ENCODE peak calls at places on chromosomes 13 and 19, in seven cellular contexts. X is neural progenitor cell, R is H1, S is HCT116, A is fibroblast of lung, G is PC-3, C is K562. J is an unnamed sample.

GRCh38 chr13:51154029-51154555 is 43.0 kb upstream of the C13orf42 start:
- DNase-seq in X (no peak), S (no peak), R (peak), G (no peak), C (peak), A (peak), J (no peak)

GRCh38 chr19:19591133-19591825 is 27.2 kb downstream of the PBX4 start:
- DNase-seq in C (no peak), X (peak), A (peak), G (peak), S (no peak), R (no peak), J (no peak)

GRCh38 chr13:110361365-110361911 is 54.4 kb downstream of the COL4A2 start:
- DNase-seq in R (no peak), S (no peak), G (no peak), A (peak), X (no peak), C (no peak), J (no peak)

GRCh38 chr19:51139299-51140018 is 2.6 kb upstream of the SIGLEC7 start:
- DNase-seq in X (no peak), A (no peak), C (no peak), R (no peak), S (no peak), G (no peak), J (no peak)

GRCh38 chr19:4694211-4694987 is 24.3 kb upstream of the MYDGF start:
- DNase-seq in X (no peak), S (peak), G (peak), A (peak), C (peak), R (no peak), J (no peak)

GRCh38 chr19:52923782-52924593 is 760 bp upstream of the ZNF888 start:
- DNase-seq in R (peak), X (no peak), G (peak), A (peak), C (peak), S (no peak), J (no peak)

GRCh38 chr19:3361384-3362216 is 4.8 kb upstream of the NFIC start:
- DNase-seq in R (no peak), S (no peak), A (no peak), G (no peak), C (peak), X (no peak), J (no peak)

GRCh38 chr19:7507884-7508283 is 8.0 kb upstream of the ZNF358 start:
- DNase-seq in A (peak), G (peak), X (peak), R (peak), S (peak), C (peak), J (no peak)

GRCh38 chr19:51090471-51090870 is 7.8 kb upstream of the KLK14 start:
- DNase-seq in S (no peak), A (peak), R (no peak), X (no peak), G (peak), C (no peak), J (no peak)

GRCh38 chr19:13037161-13037560 is 41.9 kb downstream of the NFIX start:
- DNase-seq in C (no peak), G (peak), R (no peak), X (no peak), S (no peak), A (peak), J (no peak)

GRCh38 chr19:7679017-7679720 is 1.5 kb upstream of the TRAPPC5 start:
- DNase-seq in G (peak), R (no peak), A (no peak), C (no peak), S (no peak), X (no peak), J (peak)

GRCh38 chr13:20637811-20638210 is 65.7 kb upstream of the IL17D start:
- DNase-seq in X (no peak), A (no peak), R (no peak), S (no peak), G (no peak), C (no peak), J (no peak)

GRCh38 chr19:7772752-7773291 is 9.8 kb downstream of the CLEC4M start:
- DNase-seq in S (no peak), C (no peak), A (peak), R (no peak), G (no peak), X (no peak), J (no peak)

GRCh38 chr19:49436381-49437017 is 4.8 kb downstream of the SLC17A7 start:
- DNase-seq in X (peak), G (no peak), R (peak), S (no peak), C (peak), A (no peak), J (peak)

GRCh38 chr19:49440439-49441209 is 703 bp downstream of the SLC17A7 start:
- DNase-seq in R (no peak), X (no peak), G (no peak), A (no peak), S (no peak), C (no peak), J (no peak)

GRCh38 chr19:49439841-49440240 is 1.5 kb downstream of the SLC17A7 start:
- DNase-seq in C (no peak), R (no peak), A (no peak), G (no peak), X (no peak), S (no peak), J (no peak)

GRCh38 chr19:49437231-49437630 is 4.1 kb downstream of the SLC17A7 start:
- DNase-seq in G (no peak), R (no peak), S (no peak), A (no peak), X (no peak), C (no peak), J (no peak)

GRCh38 chr19:49438261-49438660 is 3.1 kb downstream of the SLC17A7 start:
- DNase-seq in S (no peak), X (no peak), R (no peak), C (no peak), A (no peak), G (no peak), J (no peak)
- TF ChIP-seq EZH2 in S (no peak), X (no peak), R (no peak), C (no peak), A (peak), G (no peak), J (no peak)

DNA sequence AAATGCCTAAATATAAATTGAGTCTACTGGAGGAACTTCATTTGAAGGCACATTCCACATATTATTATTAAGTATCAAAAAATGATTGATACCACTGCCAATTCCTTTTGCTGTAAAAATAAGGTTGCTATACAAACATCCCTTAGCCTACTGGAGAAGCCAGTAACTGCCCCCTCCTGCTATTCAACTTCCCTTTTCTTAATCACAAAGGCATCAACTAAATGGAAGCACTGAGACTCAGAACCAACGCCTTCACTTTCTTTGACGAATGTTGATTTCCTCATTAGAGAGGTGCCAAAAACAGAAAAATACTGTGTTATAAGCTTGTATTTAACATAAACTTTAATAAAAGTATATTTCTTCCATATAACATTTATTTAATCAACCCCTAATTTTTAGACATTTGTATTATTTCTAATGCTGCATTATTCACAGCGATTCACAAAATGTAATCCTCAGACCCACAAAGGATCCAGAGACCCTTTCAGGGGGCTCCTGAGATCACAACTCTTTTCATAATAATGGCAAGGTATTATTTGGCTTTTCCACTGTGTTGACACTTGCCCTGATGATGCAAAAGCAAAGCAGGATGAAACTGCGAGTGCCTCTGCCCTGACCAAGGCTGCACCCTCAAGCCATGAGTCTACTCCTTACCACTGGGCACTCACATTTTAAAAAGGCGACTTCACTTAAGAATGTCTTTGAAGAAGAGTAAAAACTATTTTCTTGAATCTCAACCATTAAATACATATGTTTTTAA is 11.6 kb downstream of the ELF1 start:
- DNase-seq in C (peak), G (peak), R (no peak), A (peak), X (peak), S (no peak), J (peak)
- H3K4me2 ChIP-seq in C (peak), G (peak), R (peak), A (no peak), X (peak), S (no peak), J (peak)

GRCh38 chr13:30905932-30906383 is at the start of gene MEDAG:
- DNase-seq in G (no peak), C (no peak), S (no peak), X (no peak), R (no peak), A (peak), J (no peak)

GRCh38 chr13:30908416-30908980 is 2.4 kb downstream of the MEDAG start:
- DNase-seq in R (no peak), S (no peak), G (no peak), X (no peak), C (no peak), A (peak), J (no peak)

GRCh38 chr13:30907167-30907761 is 1.2 kb downstream of the MEDAG start:
- DNase-seq in R (no peak), G (no peak), A (peak), S (no peak), C (no peak), X (no peak), J (no peak)

GRCh38 chr13:30904043-30904442 is 2.0 kb upstream of the MEDAG start:
- DNase-seq in G (no peak), X (no peak), S (no peak), C (no peak), R (no peak), A (no peak), J (no peak)

GRCh38 chr13:30906411-30906990 is 430 bp downstream of the MEDAG start:
- DNase-seq in A (peak), X (no peak), G (no peak), C (no peak), R (peak), S (no peak), J (no peak)
- H3K9ac ChIP-seq in A (peak), X (no peak), G (no peak), C (no peak), R (no peak), S (no peak), J (no peak)

GRCh38 chr13:94702181-94703041 is 9.9 kb downstream of the SOX21 start:
- DNase-seq in S (no peak), R (peak), C (no peak), G (no peak), A (no peak), X (peak), J (no peak)
- TF ChIP-seq EZH2 in S (no peak), R (peak), C (no peak), G (no peak), A (no peak), X (peak), J (no peak)

DNA sequence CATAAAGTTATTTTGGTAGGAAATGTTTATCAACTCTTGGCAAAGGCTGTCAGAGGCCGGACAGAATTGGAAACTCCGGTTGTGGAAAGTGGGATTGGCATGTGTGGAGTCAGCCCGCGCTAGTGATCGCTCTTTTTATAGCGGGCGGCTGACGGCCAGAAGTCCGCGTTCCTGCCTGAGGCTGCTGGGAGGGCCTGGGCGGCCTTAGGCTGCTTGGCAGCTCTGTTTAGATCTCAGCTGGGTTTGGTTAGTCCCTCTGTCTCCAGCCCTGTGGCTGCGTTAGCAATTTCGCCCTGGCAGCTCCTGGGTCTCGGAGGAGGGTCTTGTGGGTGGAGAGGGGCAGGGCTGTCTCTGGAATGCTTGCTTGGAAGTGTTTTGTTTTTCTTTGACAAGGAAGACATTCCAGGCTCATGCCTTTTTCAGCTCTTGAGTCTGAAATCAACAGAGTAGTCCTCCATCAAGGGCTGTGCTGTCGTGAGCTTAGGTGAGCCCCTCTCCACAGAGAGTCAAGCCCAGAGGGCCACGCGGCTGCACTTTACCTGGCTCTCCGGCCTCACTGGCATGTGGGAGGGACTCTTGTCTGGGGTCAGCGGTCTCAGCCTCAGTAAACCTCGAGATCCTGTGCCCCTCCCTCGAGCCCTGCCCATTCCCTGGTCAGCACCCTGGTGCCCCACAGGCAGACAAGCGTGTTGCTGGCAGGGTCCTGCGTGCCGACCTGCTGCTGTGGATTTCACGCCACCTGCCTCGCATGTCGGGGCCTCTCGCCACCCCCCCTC is 22.5 kb downstream of the DOT1L start:
- DNase-seq in G (no peak), C (no peak), S (no peak), X (peak), A (peak), R (no peak), J (no peak)
- H3K4me2 ChIP-seq in G (no peak), C (no peak), S (no peak), X (no peak), A (peak), R (no peak), J (no peak)

DNA sequence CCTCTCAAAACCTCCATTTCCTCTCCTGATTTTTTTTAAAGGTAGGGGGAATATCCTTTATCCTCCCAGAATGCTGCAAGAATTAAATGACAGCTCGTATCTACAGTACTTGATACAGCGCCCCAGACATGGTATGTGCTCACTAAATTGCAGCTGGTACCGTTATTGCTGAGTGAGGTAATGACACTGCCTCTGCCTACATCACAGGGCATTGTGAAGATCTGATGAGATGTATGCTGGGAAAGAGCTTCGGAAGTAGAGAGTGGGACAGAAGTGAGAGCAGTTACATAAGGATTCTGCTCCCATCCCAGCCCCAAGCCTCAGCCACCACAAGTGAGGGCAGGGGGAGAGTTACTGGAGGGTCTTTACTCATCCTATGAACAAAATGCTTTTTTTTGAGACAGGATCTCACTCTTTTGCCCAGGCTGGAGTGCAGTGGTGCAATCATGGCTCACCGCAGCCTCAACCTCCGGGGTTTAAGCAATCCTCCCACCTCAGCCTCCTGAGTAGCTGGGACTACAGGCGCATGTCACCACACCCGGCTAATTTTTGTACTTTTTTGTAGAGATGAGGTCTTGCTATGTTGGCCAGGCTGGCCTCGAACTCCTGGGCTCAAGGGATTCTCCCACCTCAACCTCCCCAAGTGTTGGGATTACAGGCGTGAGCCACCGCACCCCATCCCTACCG is 1.7 kb upstream of the FKRP start:
- DNase-seq in C (no peak), X (no peak), R (no peak), G (no peak), S (no peak), A (no peak), J (no peak)
- H3K9ac ChIP-seq in C (peak), X (no peak), R (no peak), G (no peak), S (no peak), A (no peak), J (peak)

DNA sequence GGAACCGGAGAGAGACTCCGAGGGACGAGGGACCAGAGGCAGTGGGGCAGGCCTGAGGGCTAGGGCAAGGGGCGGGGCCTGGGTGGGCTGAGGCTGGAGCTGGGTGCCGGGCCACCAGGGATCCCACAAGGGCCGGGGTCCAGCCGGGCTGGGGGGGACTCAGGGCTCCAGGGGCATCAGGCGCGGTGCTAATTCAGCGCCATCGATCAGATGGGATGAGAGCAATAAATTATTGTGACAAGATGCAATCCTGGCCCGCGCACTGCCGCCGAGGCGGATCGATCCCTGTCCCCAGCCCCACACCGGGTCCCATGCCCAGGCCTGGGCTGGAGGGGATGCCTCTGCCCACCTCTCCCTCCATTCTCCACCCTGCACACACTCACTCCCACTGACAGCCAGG is 5.7 kb downstream of the ERFL start:
- DNase-seq in S (no peak), A (no peak), C (no peak), X (no peak), G (no peak), R (no peak), J (no peak)
- TF ChIP-seq EZH2 in S (no peak), A (no peak), C (no peak), X (no peak), G (no peak), R (peak), J (no peak)

GRCh38 chr13:43785681-43786471 is 896 bp downstream of the ENOX1 start:
- DNase-seq in S (no peak), A (peak), C (no peak), R (peak), G (peak), X (peak), J (no peak)

GRCh38 chr13:43787998-43788397 is 1.2 kb upstream of the ENOX1 start:
- DNase-seq in A (peak), G (peak), R (no peak), X (peak), S (peak), C (no peak), J (no peak)

GRCh38 chr13:43786766-43787517 is at the start of gene ENOX1:
- DNase-seq in X (peak), C (no peak), A (peak), R (peak), S (peak), G (peak), J (no peak)

GRCh38 chr13:43786472-43786765 is 353 bp downstream of the ENOX1 start:
- DNase-seq in G (no peak), C (no peak), X (no peak), A (no peak), S (no peak), R (peak), J (no peak)

DNA sequence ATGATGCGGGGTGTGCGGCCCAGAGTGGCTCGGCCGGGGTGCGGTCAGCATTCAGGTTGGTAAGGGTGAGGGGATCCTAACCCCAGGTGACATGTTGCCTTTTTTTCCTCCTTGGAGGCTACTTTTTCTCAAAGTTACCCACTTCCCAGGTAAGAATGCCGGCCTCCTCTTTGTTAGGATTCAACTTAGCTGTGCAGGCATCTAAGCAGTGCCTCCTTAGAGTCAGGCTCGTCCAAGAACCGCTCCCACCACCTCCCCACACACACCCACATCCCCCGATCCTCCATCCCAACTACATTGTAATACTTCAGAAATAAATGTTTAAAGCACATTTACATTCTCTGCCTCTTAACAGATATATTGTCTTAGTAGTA is 733 bp upstream of the ENOX1 start:
- DNase-seq in X (peak), S (no peak), C (no peak), A (no peak), R (no peak), G (peak), J (no peak)
- H3K4me2 ChIP-seq in X (peak), S (peak), C (no peak), A (peak), R (peak), G (peak), J (no peak)

GRCh38 chr19:35154535-35155406 is at the start of gene FXYD5:
- DNase-seq in S (no peak), R (peak), A (peak), X (peak), C (peak), G (peak), J (peak)
- H3K9ac ChIP-seq in S (peak), R (peak), A (peak), X (no peak), C (peak), G (peak), J (peak)